ENCODE peak calls at places on chromosome 16, in ten cellular contexts. One of them, this sample, is unnamed.
A peak's percentile ranks its signal among the peaks of the same experiment; 100 is the strongest.

GRCh38 chr16:12535535-12536411 is 267.9 kb downstream of the CPPED1 start:
- DNase-seq in GM12878: peak; percentile 97
- DNase-seq in neural progenitor cell: peak; percentile 88
- DNase-seq in GM04503: no peak
- DNase-seq in heart right ventricle: no peak
- DNase-seq in EL: no peak
- DNase-seq in stimulated activated effector memory CD8-positive, alpha-beta T cell treated with anti-CD3 and anti-CD28 coated beads, Interleukin-12 subunit alpha, Interleukin-12 subunit beta, amount 100 ng/mL, for 72 hours: peak; percentile 86
- DNase-seq in T-helper 2 cell: no peak
- DNase-seq in GM23338: peak; percentile 73
- DNase-seq in activated gamma-delta T cell treated with anti-CD3 and anti-CD28 coated beads, Interleukin-2, amount 50 U/mL, for 16 hours: no peak
- DNase-seq in this sample: no peak

GRCh38 chr16:82773018-82773417 is 146.2 kb downstream of the CDH13 start:
- DNase-seq in T-helper 2 cell: no peak
- DNase-seq in activated gamma-delta T cell treated with anti-CD3 and anti-CD28 coated beads, Interleukin-2, amount 50 U/mL, for 16 hours: no peak
- DNase-seq in GM23338: no peak
- DNase-seq in heart right ventricle: no peak
- DNase-seq in neural progenitor cell: no peak
- DNase-seq in EL: no peak
- DNase-seq in stimulated activated effector memory CD8-positive, alpha-beta T cell treated with anti-CD3 and anti-CD28 coated beads, Interleukin-12 subunit alpha, Interleukin-12 subunit beta, amount 100 ng/mL, for 72 hours: no peak
- DNase-seq in GM04503: no peak
- DNase-seq in GM12878: no peak
- DNase-seq in this sample: no peak

GRCh38 chr16:83717814-83718213 is 90.0 kb upstream of the HSBP1 start:
- DNase-seq in EL: peak; percentile 96
- DNase-seq in GM23338: no peak
- DNase-seq in T-helper 2 cell: no peak
- DNase-seq in neural progenitor cell: no peak
- DNase-seq in heart right ventricle: no peak
- DNase-seq in activated gamma-delta T cell treated with anti-CD3 and anti-CD28 coated beads, Interleukin-2, amount 50 U/mL, for 16 hours: no peak
- DNase-seq in GM04503: peak; percentile 58
- DNase-seq in stimulated activated effector memory CD8-positive, alpha-beta T cell treated with anti-CD3 and anti-CD28 coated beads, Interleukin-12 subunit alpha, Interleukin-12 subunit beta, amount 100 ng/mL, for 72 hours: no peak
- DNase-seq in GM12878: no peak
- DNase-seq in this sample: no peak

GRCh38 chr16:87458424-87458915 is 34.4 kb downstream of the ZCCHC14 start:
- DNase-seq in GM23338: no peak
- DNase-seq in heart right ventricle: no peak
- DNase-seq in neural progenitor cell: no peak
- DNase-seq in GM04503: no peak
- DNase-seq in EL: no peak
- DNase-seq in T-helper 2 cell: no peak
- DNase-seq in stimulated activated effector memory CD8-positive, alpha-beta T cell treated with anti-CD3 and anti-CD28 coated beads, Interleukin-12 subunit alpha, Interleukin-12 subunit beta, amount 100 ng/mL, for 72 hours: no peak
- DNase-seq in activated gamma-delta T cell treated with anti-CD3 and anti-CD28 coated beads, Interleukin-2, amount 50 U/mL, for 16 hours: no peak
- DNase-seq in GM12878: no peak
- DNase-seq in this sample: no peak

GRCh38 chr16:5257462-5257861 is 159.9 kb upstream of the EEF2KMT start:
- DNase-seq in neural progenitor cell: no peak
- DNase-seq in activated gamma-delta T cell treated with anti-CD3 and anti-CD28 coated beads, Interleukin-2, amount 50 U/mL, for 16 hours: no peak
- DNase-seq in GM23338: no peak
- DNase-seq in GM04503: no peak
- DNase-seq in T-helper 2 cell: no peak
- DNase-seq in GM12878: no peak
- DNase-seq in heart right ventricle: no peak
- DNase-seq in stimulated activated effector memory CD8-positive, alpha-beta T cell treated with anti-CD3 and anti-CD28 coated beads, Interleukin-12 subunit alpha, Interleukin-12 subunit beta, amount 100 ng/mL, for 72 hours: no peak
- DNase-seq in EL: no peak
- DNase-seq in this sample: no peak

GRCh38 chr16:73010150-73010676 is 37.7 kb downstream of the ZFHX3 start:
- DNase-seq in GM23338: no peak
- DNase-seq in GM12878: no peak
- DNase-seq in GM04503: no peak
- DNase-seq in EL: no peak
- DNase-seq in stimulated activated effector memory CD8-positive, alpha-beta T cell treated with anti-CD3 and anti-CD28 coated beads, Interleukin-12 subunit alpha, Interleukin-12 subunit beta, amount 100 ng/mL, for 72 hours: no peak
- DNase-seq in heart right ventricle: no peak
- DNase-seq in neural progenitor cell: peak; percentile 53
- DNase-seq in activated gamma-delta T cell treated with anti-CD3 and anti-CD28 coated beads, Interleukin-2, amount 50 U/mL, for 16 hours: no peak
- DNase-seq in T-helper 2 cell: no peak
- DNase-seq in this sample: no peak

GRCh38 chr16:67104061-67104460 is 5.7 kb upstream of the PHAF1 start:
- DNase-seq in GM23338: peak; percentile 81
- DNase-seq in activated gamma-delta T cell treated with anti-CD3 and anti-CD28 coated beads, Interleukin-2, amount 50 U/mL, for 16 hours: no peak
- DNase-seq in GM04503: no peak
- DNase-seq in neural progenitor cell: peak; percentile 50
- DNase-seq in T-helper 2 cell: no peak
- DNase-seq in GM12878: no peak
- DNase-seq in stimulated activated effector memory CD8-positive, alpha-beta T cell treated with anti-CD3 and anti-CD28 coated beads, Interleukin-12 subunit alpha, Interleukin-12 subunit beta, amount 100 ng/mL, for 72 hours: no peak
- DNase-seq in EL: peak; percentile 50
- DNase-seq in heart right ventricle: no peak
- DNase-seq in this sample: no peak

GRCh38 chr16:13866073-13866472 is 53.9 kb upstream of the ERCC4 start:
- DNase-seq in GM12878: no peak
- DNase-seq in neural progenitor cell: peak; percentile 88
- DNase-seq in T-helper 2 cell: peak; percentile 3
- DNase-seq in activated gamma-delta T cell treated with anti-CD3 and anti-CD28 coated beads, Interleukin-2, amount 50 U/mL, for 16 hours: peak; percentile 3
- DNase-seq in GM04503: peak; percentile 34
- DNase-seq in GM23338: peak; percentile 94
- DNase-seq in heart right ventricle: peak; percentile 58
- DNase-seq in EL: peak; percentile 67
- DNase-seq in stimulated activated effector memory CD8-positive, alpha-beta T cell treated with anti-CD3 and anti-CD28 coated beads, Interleukin-12 subunit alpha, Interleukin-12 subunit beta, amount 100 ng/mL, for 72 hours: peak; percentile 56
- DNase-seq in this sample: peak; percentile 28

GRCh38 chr16:30903002-30903401 is 6.6 kb downstream of the CTF1 start:
- DNase-seq in EL: no peak
- DNase-seq in stimulated activated effector memory CD8-positive, alpha-beta T cell treated with anti-CD3 and anti-CD28 coated beads, Interleukin-12 subunit alpha, Interleukin-12 subunit beta, amount 100 ng/mL, for 72 hours: no peak
- DNase-seq in GM04503: no peak
- DNase-seq in GM12878: no peak
- DNase-seq in heart right ventricle: no peak
- DNase-seq in activated gamma-delta T cell treated with anti-CD3 and anti-CD28 coated beads, Interleukin-2, amount 50 U/mL, for 16 hours: no peak
- DNase-seq in GM23338: no peak
- DNase-seq in neural progenitor cell: no peak
- DNase-seq in T-helper 2 cell: no peak
- DNase-seq in this sample: no peak

GRCh38 chr16:83247767-83248372 is 559.9 kb upstream of the HSBP1 start:
- DNase-seq in stimulated activated effector memory CD8-positive, alpha-beta T cell treated with anti-CD3 and anti-CD28 coated beads, Interleukin-12 subunit alpha, Interleukin-12 subunit beta, amount 100 ng/mL, for 72 hours: no peak
- DNase-seq in heart right ventricle: no peak
- DNase-seq in T-helper 2 cell: no peak
- DNase-seq in EL: no peak
- DNase-seq in GM12878: no peak
- DNase-seq in GM23338: no peak
- DNase-seq in activated gamma-delta T cell treated with anti-CD3 and anti-CD28 coated beads, Interleukin-2, amount 50 U/mL, for 16 hours: no peak
- DNase-seq in GM04503: no peak
- DNase-seq in neural progenitor cell: no peak
- DNase-seq in this sample: no peak

GRCh38 chr16:88303890-88304819 is 78.6 kb upstream of the ZNF469 start:
- DNase-seq in neural progenitor cell: no peak
- DNase-seq in stimulated activated effector memory CD8-positive, alpha-beta T cell treated with anti-CD3 and anti-CD28 coated beads, Interleukin-12 subunit alpha, Interleukin-12 subunit beta, amount 100 ng/mL, for 72 hours: no peak
- DNase-seq in GM04503: peak; percentile 98
- DNase-seq in GM23338: no peak
- DNase-seq in heart right ventricle: no peak
- DNase-seq in activated gamma-delta T cell treated with anti-CD3 and anti-CD28 coated beads, Interleukin-2, amount 50 U/mL, for 16 hours: no peak
- DNase-seq in GM12878: no peak
- DNase-seq in EL: peak; percentile 92
- DNase-seq in T-helper 2 cell: no peak
- DNase-seq in this sample: peak; percentile 96

GRCh38 chr16:56946767-56947603 is 14.8 kb upstream of the CETP start:
- DNase-seq in EL: no peak
- DNase-seq in T-helper 2 cell: no peak
- DNase-seq in activated gamma-delta T cell treated with anti-CD3 and anti-CD28 coated beads, Interleukin-2, amount 50 U/mL, for 16 hours: no peak
- DNase-seq in GM23338: no peak
- DNase-seq in GM04503: no peak
- DNase-seq in stimulated activated effector memory CD8-positive, alpha-beta T cell treated with anti-CD3 and anti-CD28 coated beads, Interleukin-12 subunit alpha, Interleukin-12 subunit beta, amount 100 ng/mL, for 72 hours: no peak
- DNase-seq in heart right ventricle: no peak
- DNase-seq in GM12878: no peak
- DNase-seq in neural progenitor cell: no peak
- DNase-seq in this sample: no peak

GRCh38 chr16:85173077-85173980 is 61.1 kb upstream of the CIBAR2 start:
- DNase-seq in T-helper 2 cell: no peak
- DNase-seq in GM04503: no peak
- DNase-seq in activated gamma-delta T cell treated with anti-CD3 and anti-CD28 coated beads, Interleukin-2, amount 50 U/mL, for 16 hours: no peak
- DNase-seq in heart right ventricle: no peak
- DNase-seq in neural progenitor cell: peak; percentile 31
- DNase-seq in stimulated activated effector memory CD8-positive, alpha-beta T cell treated with anti-CD3 and anti-CD28 coated beads, Interleukin-12 subunit alpha, Interleukin-12 subunit beta, amount 100 ng/mL, for 72 hours: no peak
- DNase-seq in EL: peak; percentile 88
- DNase-seq in GM23338: no peak
- DNase-seq in GM12878: no peak
- DNase-seq in this sample: peak; percentile 76

GRCh38 chr16:1108299-1109252 is 12.5 kb upstream of the C1QTNF8 start:
- DNase-seq in GM04503: no peak
- DNase-seq in GM23338: no peak
- DNase-seq in T-helper 2 cell: no peak
- DNase-seq in heart right ventricle: peak; percentile 67
- DNase-seq in EL: no peak
- DNase-seq in GM12878: no peak
- DNase-seq in neural progenitor cell: no peak
- DNase-seq in stimulated activated effector memory CD8-positive, alpha-beta T cell treated with anti-CD3 and anti-CD28 coated beads, Interleukin-12 subunit alpha, Interleukin-12 subunit beta, amount 100 ng/mL, for 72 hours: no peak
- DNase-seq in activated gamma-delta T cell treated with anti-CD3 and anti-CD28 coated beads, Interleukin-2, amount 50 U/mL, for 16 hours: no peak
- DNase-seq in this sample: no peak

GRCh38 chr16:89476379-89476778 is 14.0 kb downstream of the ANKRD11 start:
- DNase-seq in heart right ventricle: no peak
- DNase-seq in activated gamma-delta T cell treated with anti-CD3 and anti-CD28 coated beads, Interleukin-2, amount 50 U/mL, for 16 hours: no peak
- DNase-seq in stimulated activated effector memory CD8-positive, alpha-beta T cell treated with anti-CD3 and anti-CD28 coated beads, Interleukin-12 subunit alpha, Interleukin-12 subunit beta, amount 100 ng/mL, for 72 hours: no peak
- DNase-seq in T-helper 2 cell: no peak
- DNase-seq in GM23338: no peak
- DNase-seq in GM04503: no peak
- DNase-seq in EL: no peak
- DNase-seq in GM12878: no peak
- DNase-seq in neural progenitor cell: no peak
- DNase-seq in this sample: no peak

This sample was measured in skeletal muscle cell.